ENCODE peak calls at places on chromosomes 1 and 21, in five cellular contexts. W is body of pancreas; P is CD8-positive, alpha-beta T cell; D is aorta; K is caudate nucleus. V is an unnamed sample.

GRCh38 chr1:19156676-19157075 is 53.4 kb downstream of the UBR4 start:
- DNase-seq in W (peak), D (no peak), P (no peak), K (no peak), V (no peak)

GRCh38 chr1:180343931-180344406 is 113.9 kb downstream of the LHX4 start:
- DNase-seq in W (peak), P (no peak), D (no peak), K (no peak), V (no peak)

GRCh38 chr21:33362044-33362555 is 37.3 kb downstream of the IFNAR1 start:
- DNase-seq in W (peak), D (no peak), K (no peak), P (peak), V (no peak)

GRCh38 chr21:43994646-43995045 is 17.5 kb upstream of the TRAPPC10 start:
- DNase-seq in P (no peak), W (no peak), K (no peak), D (peak), V (no peak)

GRCh38 chr1:70910013-70910412 is 137.6 kb downstream of the PTGER3 start:
- DNase-seq in D (no peak), P (no peak), W (no peak), K (no peak), V (no peak)

GRCh38 chr1:68112835-68113243 is 62.4 kb upstream of the DIRAS3 start:
- DNase-seq in W (no peak), P (no peak), D (no peak), K (no peak), V (no peak)

GRCh38 chr1:151611288-151611790 is 511 bp upstream of the SNX27 start:
- DNase-seq in W (peak), P (no peak), D (no peak), K (no peak), V (no peak)

GRCh38 chr21:34112316-34113033 is 39.1 kb downstream of the MRPS6 start:
- DNase-seq in K (no peak), D (no peak), W (no peak), P (no peak), V (no peak)

GRCh38 chr1:151924691-151925587 is 15.6 kb upstream of the THEM4 start:
- DNase-seq in W (no peak), P (no peak), K (no peak), D (no peak), V (no peak)

GRCh38 chr21:34722684-34723300 is 54.0 kb downstream of the CLIC6 start:
- DNase-seq in W (no peak), K (no peak), P (peak), D (no peak), V (no peak)

GRCh38 chr21:46203203-46203600 is 18.9 kb upstream of the SPATC1L start:
- DNase-seq in W (no peak), K (no peak), P (no peak), D (peak), V (no peak)

GRCh38 chr21:32410916-32411315 is 1.6 kb upstream of the EVA1C start:
- DNase-seq in W (peak), K (no peak), P (no peak), D (no peak), V (no peak)

GRCh38 chr1:177998696-177999631 is 29.1 kb upstream of the SEC16B start:
- DNase-seq in P (no peak), W (no peak), K (no peak), D (no peak), V (no peak)

GRCh38 chr1:207191061-207191460 is 87.0 kb downstream of the C4BPA start:
- DNase-seq in P (no peak), D (no peak), W (no peak), K (no peak), V (no peak)

GRCh38 chr1:2320760-2321159 is 70.6 kb downstream of the MORN1 start:
- DNase-seq in D (no peak), K (no peak), P (no peak), W (no peak), V (no peak)

GRCh38 chr1:184626076-184627011 is 128.3 kb downstream of the EDEM3 start:
- DNase-seq in D (no peak), W (no peak), K (no peak), P (no peak), V (no peak)

GRCh38 chr1:219257751-219258150 is 84.1 kb downstream of the LYPLAL1 start:
- DNase-seq in K (no peak), W (no peak), P (no peak), D (no peak), V (no peak)

DNA sequence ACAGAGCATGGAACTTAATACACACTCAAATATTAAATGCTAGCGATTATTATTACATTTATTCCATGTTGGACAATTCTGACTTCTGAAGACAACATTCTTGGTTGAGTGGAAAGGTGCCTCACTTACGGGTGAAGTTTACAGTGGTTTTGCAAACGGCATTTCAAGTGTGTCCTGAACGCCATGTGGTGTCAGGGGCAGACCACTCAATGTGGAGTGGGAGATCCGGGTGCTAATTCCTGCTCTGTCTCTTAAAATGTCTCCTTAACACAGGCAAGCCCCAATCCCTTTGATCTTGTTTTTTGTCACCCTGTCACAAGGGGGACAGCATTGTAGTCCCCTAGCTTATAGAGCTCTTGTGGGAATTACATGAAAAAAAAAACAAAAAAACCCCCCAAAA is 5.6 kb upstream of the TDRD10 start:
- DNase-seq in D (no peak), W (no peak), K (no peak), P (no peak), V (no peak)
- H3K27ac ChIP-seq in D (no peak), W (no peak), K (no peak), P (no peak), V (no peak)

DNA sequence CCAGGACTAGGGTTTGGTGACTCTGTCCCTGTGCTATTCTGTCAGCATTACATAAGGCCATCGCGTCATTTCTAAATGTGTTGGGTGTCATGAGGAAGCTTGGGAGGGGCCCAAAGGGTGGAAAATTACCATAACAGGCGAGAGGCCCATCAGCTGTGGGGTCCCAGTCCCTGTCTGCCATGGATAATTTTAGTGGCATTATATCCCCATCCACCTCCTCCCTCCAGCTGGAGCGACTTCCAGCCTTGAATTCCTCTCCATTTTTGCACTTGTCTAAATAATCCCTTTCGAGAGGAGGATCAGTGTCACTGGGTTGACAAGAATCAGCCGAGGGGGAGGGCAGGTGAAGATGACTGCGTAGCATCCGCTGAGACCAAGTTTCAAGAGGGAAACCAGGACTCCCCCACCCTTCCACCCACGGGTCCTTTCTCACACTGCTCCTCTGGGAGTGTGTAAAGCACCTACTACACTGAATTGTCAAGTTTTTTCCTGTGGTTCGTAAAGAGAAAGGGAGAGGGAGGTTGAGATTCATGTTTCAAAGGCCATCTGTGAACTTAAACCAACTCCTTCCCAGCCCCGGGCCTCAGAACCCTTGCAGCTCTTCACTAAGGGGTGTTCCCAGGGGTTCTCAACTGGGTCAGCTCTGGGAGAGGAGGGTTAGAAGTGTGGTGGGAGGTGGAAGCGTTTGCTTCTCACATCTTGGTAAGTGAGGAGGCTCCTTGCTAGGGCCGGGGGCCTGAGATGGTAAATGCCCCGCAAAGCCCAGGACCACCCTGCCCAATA is 29.2 kb downstream of the VASH2 start:
- DNase-seq in W (no peak), D (no peak), K (no peak), P (peak), V (no peak)
- H3K27ac ChIP-seq in W (no peak), D (no peak), K (no peak), P (no peak), V (no peak)

DNA sequence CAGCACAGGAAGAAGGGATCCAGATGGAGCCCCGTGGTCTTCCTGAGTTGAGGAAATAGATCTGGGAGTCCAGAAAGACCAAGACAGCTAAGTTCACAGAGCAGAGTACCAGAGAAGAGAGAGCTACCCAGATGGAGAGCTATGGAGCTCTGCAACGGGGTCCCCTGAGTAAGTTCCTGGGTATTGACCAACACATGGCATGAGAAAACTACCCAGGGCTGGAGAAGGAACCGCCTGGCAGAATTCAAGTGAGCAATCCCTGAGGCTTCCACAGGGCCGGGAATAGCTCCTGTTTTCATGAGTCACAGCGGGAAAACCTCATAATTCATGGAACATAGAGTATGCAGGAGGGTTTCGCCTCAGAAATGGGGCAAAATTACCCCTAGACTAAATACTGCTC is 19.7 kb downstream of the STPG1 start:
- DNase-seq in D (no peak), P (no peak), W (no peak), K (no peak), V (no peak)
- H3K27ac ChIP-seq in D (no peak), P (no peak), W (no peak), K (no peak), V (no peak)

GRCh38 chr1:61968869-61969268 is 225.8 kb upstream of the L1TD1 start:
- DNase-seq in D (no peak), P (no peak), K (no peak), W (no peak), V (no peak)

GRCh38 chr1:61967750-61968149 is 225.5 kb downstream of the PATJ start:
- DNase-seq in D (no peak), P (no peak), K (no peak), W (no peak), V (no peak)

GRCh38 chr1:61975621-61976020 is 219.0 kb upstream of the L1TD1 start:
- DNase-seq in P (no peak), D (no peak), W (no peak), K (no peak), V (no peak)

GRCh38 chr1:61976566-61976965 is 218.1 kb upstream of the L1TD1 start:
- DNase-seq in K (no peak), D (no peak), W (no peak), P (no peak), V (no peak)

GRCh38 chr1:61973100-61973837 is 221.4 kb upstream of the L1TD1 start:
- DNase-seq in K (no peak), P (no peak), D (no peak), W (no peak), V (no peak)
- H3K27ac ChIP-seq in K (no peak), P (no peak), D (no peak), W (no peak), V (no peak)

GRCh38 chr1:23622284-23622683 is 63.0 kb upstream of the ID3 start:
- DNase-seq in W (no peak), D (no peak), P (no peak), K (no peak), V (no peak)
- H3K27ac ChIP-seq in W (no peak), D (no peak), P (no peak), K (no peak), V (no peak)

DNA sequence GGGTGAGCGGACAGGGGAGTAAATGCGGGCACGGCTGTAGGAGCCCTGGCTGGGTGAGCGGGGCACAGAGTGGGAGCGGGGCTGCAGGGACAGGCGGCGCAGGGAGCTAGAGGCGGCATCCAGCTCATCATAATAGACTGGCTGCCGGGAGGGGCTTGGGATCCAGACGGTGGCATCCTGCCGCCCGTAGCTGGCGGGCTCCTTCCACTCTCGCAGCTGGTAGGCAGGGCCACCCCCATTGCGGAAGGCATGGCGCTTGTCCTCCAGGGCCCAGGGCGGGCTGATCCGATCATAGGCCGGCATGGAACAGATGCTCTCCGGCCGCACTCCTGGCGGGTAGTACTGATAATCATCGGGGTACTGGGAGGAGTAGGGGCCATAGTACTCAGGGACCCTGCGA is 43.7 kb upstream of the GOLT1A start:
- DNase-seq in W (no peak), P (no peak), K (no peak), D (peak), V (no peak)
- H3K27ac ChIP-seq in W (no peak), P (no peak), K (no peak), D (no peak), V (no peak)

DNA sequence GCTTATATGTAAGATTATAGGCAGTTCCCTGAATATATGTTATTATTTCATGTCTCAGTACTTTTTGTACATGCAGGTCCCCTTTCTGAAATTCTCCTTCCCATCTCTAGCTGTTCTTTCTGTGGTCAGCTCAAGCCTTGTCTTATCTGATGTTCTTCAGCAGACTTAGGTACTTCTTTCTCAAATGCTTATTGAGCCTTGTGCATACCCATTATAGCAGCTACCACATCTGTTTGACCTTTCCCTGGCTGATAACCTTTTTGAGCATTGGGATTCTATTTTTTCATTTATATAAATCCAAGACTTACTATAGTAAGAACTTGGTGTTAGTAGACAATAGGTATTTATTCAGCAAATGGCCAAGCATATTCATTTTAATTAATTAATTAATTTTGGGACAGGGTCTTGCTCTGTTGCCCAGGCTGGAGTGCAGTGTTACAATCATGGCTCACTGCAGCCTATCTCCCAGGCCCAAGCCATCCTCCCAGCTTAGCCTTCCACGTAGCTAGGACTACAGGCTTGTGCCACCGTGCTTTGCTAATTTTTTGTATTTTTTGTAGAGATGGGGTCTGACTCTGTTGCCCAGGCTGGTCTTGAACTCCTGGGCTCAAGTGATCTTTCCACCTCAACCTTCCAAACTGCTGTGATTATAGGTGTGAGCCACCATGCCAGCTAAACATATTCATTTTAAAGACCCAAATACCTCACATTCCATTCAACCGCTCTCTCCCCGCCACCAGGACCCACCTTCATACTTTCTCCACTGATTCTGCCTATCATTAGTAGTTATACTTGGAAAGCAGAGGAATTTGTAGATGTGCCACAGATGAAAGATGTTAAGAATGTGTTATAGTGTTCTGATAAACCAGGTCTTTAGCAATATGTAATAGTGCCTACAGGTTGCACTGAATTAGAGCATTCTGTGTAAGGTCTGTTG is 16.7 kb downstream of the TIPRL start:
- DNase-seq in W (no peak), K (no peak), D (no peak), P (no peak), V (no peak)
- H3K27ac ChIP-seq in W (no peak), K (no peak), D (no peak), P (no peak), V (no peak)

GRCh38 chr1:27116697-27117096 is 38.2 kb downstream of the SLC9A1 start:
- DNase-seq in K (no peak), D (no peak), P (no peak), W (peak), V (no peak)

GRCh38 chr1:27116210-27116609 is 38.7 kb downstream of the SLC9A1 start:
- DNase-seq in W (peak), D (no peak), K (no peak), P (no peak), V (no peak)

GRCh38 chr1:27120849-27121248 is 34.1 kb downstream of the SLC9A1 start:
- DNase-seq in D (no peak), K (no peak), P (no peak), W (no peak), V (no peak)

GRCh38 chr1:27119270-27119618 is 35.7 kb downstream of the SLC9A1 start:
- DNase-seq in K (no peak), D (no peak), P (no peak), W (no peak), V (no peak)

GRCh38 chr1:27117733-27118439 is 37.0 kb downstream of the SLC9A1 start:
- DNase-seq in K (no peak), P (no peak), D (no peak), W (no peak), V (no peak)
- H3K27ac ChIP-seq in K (peak), P (no peak), D (peak), W (peak), V (peak)

V was measured in Peyer's patch.